ENCODE peak calls at places on chromosomes 5 and 9, in eight cellular contexts. One of them, this sample, is unnamed.
A peak's percentile ranks its signal among the peaks of the same experiment; 100 is the strongest.

GRCh38 chr5:59040007-59040803 is 457.3 kb downstream of the RAB3C start:
- DNase-seq in SW 1271: no peak
- DNase-seq in stimulated activated CD4-positive, alpha-beta T cell treated with anti-CD3 and anti-CD28 coated beads, Interleukin-1b, Interleukin-23, amount 100 ng/mL, for 4 hours: no peak
- DNase-seq in GM19239: no peak
- DNase-seq in NCI-H774: no peak
- DNase-seq in naive thymus-derived CD4-positive, alpha-beta T cell: no peak
- DNase-seq in PC-3: no peak
- DNase-seq in NCI-H1105 treated with DMSO at 0.1 percent for 48 hours: no peak
- DNase-seq in this sample: no peak

GRCh38 chr5:87120518-87121314 is 147.0 kb upstream of the RASA1 start:
- DNase-seq in SW 1271: peak; percentile 72
- DNase-seq in stimulated activated CD4-positive, alpha-beta T cell treated with anti-CD3 and anti-CD28 coated beads, Interleukin-1b, Interleukin-23, amount 100 ng/mL, for 4 hours: peak; percentile 18
- DNase-seq in GM19239: no peak
- DNase-seq in NCI-H774: no peak
- DNase-seq in naive thymus-derived CD4-positive, alpha-beta T cell: no peak
- DNase-seq in PC-3: peak; percentile 100
- DNase-seq in NCI-H1105 treated with DMSO at 0.1 percent for 48 hours: no peak
- DNase-seq in this sample: no peak

GRCh38 chr9:14103115-14103514 is 210.8 kb downstream of the NFIB start:
- DNase-seq in SW 1271: no peak
- DNase-seq in stimulated activated CD4-positive, alpha-beta T cell treated with anti-CD3 and anti-CD28 coated beads, Interleukin-1b, Interleukin-23, amount 100 ng/mL, for 4 hours: no peak
- DNase-seq in GM19239: no peak
- DNase-seq in NCI-H774: no peak
- DNase-seq in naive thymus-derived CD4-positive, alpha-beta T cell: no peak
- DNase-seq in PC-3: no peak
- DNase-seq in NCI-H1105 treated with DMSO at 0.1 percent for 48 hours: no peak
- DNase-seq in this sample: no peak

GRCh38 chr5:125277494-125278154 is 531.2 kb upstream of the ZNF608 start:
- DNase-seq in SW 1271: no peak
- DNase-seq in stimulated activated CD4-positive, alpha-beta T cell treated with anti-CD3 and anti-CD28 coated beads, Interleukin-1b, Interleukin-23, amount 100 ng/mL, for 4 hours: no peak
- DNase-seq in GM19239: no peak
- DNase-seq in NCI-H774: no peak
- DNase-seq in naive thymus-derived CD4-positive, alpha-beta T cell: no peak
- DNase-seq in PC-3: peak; percentile 93
- DNase-seq in NCI-H1105 treated with DMSO at 0.1 percent for 48 hours: no peak
- DNase-seq in this sample: no peak

GRCh38 chr5:80990527-80990926 is 30.4 kb downstream of the RASGRF2 start:
- DNase-seq in SW 1271: no peak
- DNase-seq in stimulated activated CD4-positive, alpha-beta T cell treated with anti-CD3 and anti-CD28 coated beads, Interleukin-1b, Interleukin-23, amount 100 ng/mL, for 4 hours: no peak
- DNase-seq in GM19239: no peak
- DNase-seq in NCI-H774: no peak
- DNase-seq in naive thymus-derived CD4-positive, alpha-beta T cell: no peak
- DNase-seq in PC-3: peak; percentile 54
- DNase-seq in NCI-H1105 treated with DMSO at 0.1 percent for 48 hours: no peak
- DNase-seq in this sample: no peak

GRCh38 chr5:165143727-165144210 is 1638.3 kb downstream of the MAT2B start:
- DNase-seq in SW 1271: no peak
- DNase-seq in stimulated activated CD4-positive, alpha-beta T cell treated with anti-CD3 and anti-CD28 coated beads, Interleukin-1b, Interleukin-23, amount 100 ng/mL, for 4 hours: no peak
- DNase-seq in GM19239: no peak
- DNase-seq in NCI-H774: no peak
- DNase-seq in naive thymus-derived CD4-positive, alpha-beta T cell: no peak
- DNase-seq in PC-3: no peak
- DNase-seq in NCI-H1105 treated with DMSO at 0.1 percent for 48 hours: no peak
- DNase-seq in this sample: no peak

GRCh38 chr9:126376903-126377342 is 50.3 kb downstream of the MVB12B start:
- DNase-seq in SW 1271: no peak
- DNase-seq in stimulated activated CD4-positive, alpha-beta T cell treated with anti-CD3 and anti-CD28 coated beads, Interleukin-1b, Interleukin-23, amount 100 ng/mL, for 4 hours: no peak
- DNase-seq in GM19239: no peak
- DNase-seq in NCI-H774: no peak
- DNase-seq in naive thymus-derived CD4-positive, alpha-beta T cell: no peak
- DNase-seq in PC-3: no peak
- DNase-seq in NCI-H1105 treated with DMSO at 0.1 percent for 48 hours: no peak
- DNase-seq in this sample: no peak

GRCh38 chr5:161369032-161369431 is 177.5 kb downstream of the GABRB2 start:
- DNase-seq in SW 1271: no peak
- DNase-seq in stimulated activated CD4-positive, alpha-beta T cell treated with anti-CD3 and anti-CD28 coated beads, Interleukin-1b, Interleukin-23, amount 100 ng/mL, for 4 hours: no peak
- DNase-seq in GM19239: no peak
- DNase-seq in NCI-H774: no peak
- DNase-seq in naive thymus-derived CD4-positive, alpha-beta T cell: no peak
- DNase-seq in PC-3: no peak
- DNase-seq in NCI-H1105 treated with DMSO at 0.1 percent for 48 hours: no peak
- DNase-seq in this sample: no peak

GRCh38 chr5:158911693-158912363 is 187.9 kb downstream of the EBF1 start:
- DNase-seq in SW 1271: no peak
- DNase-seq in stimulated activated CD4-positive, alpha-beta T cell treated with anti-CD3 and anti-CD28 coated beads, Interleukin-1b, Interleukin-23, amount 100 ng/mL, for 4 hours: no peak
- DNase-seq in GM19239: no peak
- DNase-seq in NCI-H774: no peak
- DNase-seq in naive thymus-derived CD4-positive, alpha-beta T cell: no peak
- DNase-seq in PC-3: peak; percentile 55
- DNase-seq in NCI-H1105 treated with DMSO at 0.1 percent for 48 hours: no peak
- DNase-seq in this sample: no peak

GRCh38 chr5:154198611-154199230 is 8.2 kb downstream of the GALNT10 start:
- DNase-seq in SW 1271: no peak
- DNase-seq in stimulated activated CD4-positive, alpha-beta T cell treated with anti-CD3 and anti-CD28 coated beads, Interleukin-1b, Interleukin-23, amount 100 ng/mL, for 4 hours: no peak
- DNase-seq in GM19239: no peak
- DNase-seq in NCI-H774: peak; percentile 19
- DNase-seq in naive thymus-derived CD4-positive, alpha-beta T cell: no peak
- DNase-seq in PC-3: peak; percentile 84
- DNase-seq in NCI-H1105 treated with DMSO at 0.1 percent for 48 hours: no peak
- DNase-seq in this sample: no peak

GRCh38 chr5:159208508-159209437 is 580 bp downstream of the RNF145 start:
- DNase-seq in SW 1271: no peak
- DNase-seq in stimulated activated CD4-positive, alpha-beta T cell treated with anti-CD3 and anti-CD28 coated beads, Interleukin-1b, Interleukin-23, amount 100 ng/mL, for 4 hours: no peak
- DNase-seq in GM19239: no peak
- DNase-seq in NCI-H774: no peak
- DNase-seq in naive thymus-derived CD4-positive, alpha-beta T cell: no peak
- DNase-seq in PC-3: no peak
- DNase-seq in NCI-H1105 treated with DMSO at 0.1 percent for 48 hours: no peak
- DNase-seq in this sample: no peak

GRCh38 chr9:133453651-133454050 is 6.1 kb upstream of the CACFD1 start:
- DNase-seq in SW 1271: no peak
- DNase-seq in stimulated activated CD4-positive, alpha-beta T cell treated with anti-CD3 and anti-CD28 coated beads, Interleukin-1b, Interleukin-23, amount 100 ng/mL, for 4 hours: no peak
- DNase-seq in GM19239: no peak
- DNase-seq in NCI-H774: no peak
- DNase-seq in naive thymus-derived CD4-positive, alpha-beta T cell: no peak
- DNase-seq in PC-3: no peak
- DNase-seq in NCI-H1105 treated with DMSO at 0.1 percent for 48 hours: no peak
- DNase-seq in this sample: no peak

GRCh38 chr5:176624142-176624541 is 6.2 kb downstream of the SNCB start:
- DNase-seq in SW 1271: no peak
- DNase-seq in stimulated activated CD4-positive, alpha-beta T cell treated with anti-CD3 and anti-CD28 coated beads, Interleukin-1b, Interleukin-23, amount 100 ng/mL, for 4 hours: no peak
- DNase-seq in GM19239: no peak
- DNase-seq in NCI-H774: no peak
- DNase-seq in naive thymus-derived CD4-positive, alpha-beta T cell: no peak
- DNase-seq in PC-3: no peak
- DNase-seq in NCI-H1105 treated with DMSO at 0.1 percent for 48 hours: no peak
- DNase-seq in this sample: no peak

GRCh38 chr9:18910435-18910834 is 122.6 kb downstream of the SAXO1 start:
- DNase-seq in SW 1271: no peak
- DNase-seq in stimulated activated CD4-positive, alpha-beta T cell treated with anti-CD3 and anti-CD28 coated beads, Interleukin-1b, Interleukin-23, amount 100 ng/mL, for 4 hours: no peak
- DNase-seq in GM19239: no peak
- DNase-seq in NCI-H774: no peak
- DNase-seq in naive thymus-derived CD4-positive, alpha-beta T cell: no peak
- DNase-seq in PC-3: no peak
- DNase-seq in NCI-H1105 treated with DMSO at 0.1 percent for 48 hours: no peak
- DNase-seq in this sample: no peak

GRCh38 chr9:113583511-113584470 is 120.3 kb downstream of the RGS3 start:
- DNase-seq in SW 1271: no peak
- DNase-seq in stimulated activated CD4-positive, alpha-beta T cell treated with anti-CD3 and anti-CD28 coated beads, Interleukin-1b, Interleukin-23, amount 100 ng/mL, for 4 hours: no peak
- DNase-seq in GM19239: no peak
- DNase-seq in NCI-H774: no peak
- DNase-seq in naive thymus-derived CD4-positive, alpha-beta T cell: no peak
- DNase-seq in PC-3: no peak
- DNase-seq in NCI-H1105 treated with DMSO at 0.1 percent for 48 hours: no peak
- DNase-seq in this sample: no peak

GRCh38 chr5:75622564-75622963 is 11.3 kb downstream of the ANKDD1B start:
- DNase-seq in SW 1271: no peak
- DNase-seq in stimulated activated CD4-positive, alpha-beta T cell treated with anti-CD3 and anti-CD28 coated beads, Interleukin-1b, Interleukin-23, amount 100 ng/mL, for 4 hours: no peak
- DNase-seq in GM19239: no peak
- DNase-seq in NCI-H774: no peak
- DNase-seq in naive thymus-derived CD4-positive, alpha-beta T cell: no peak
- DNase-seq in PC-3: peak; percentile 96
- DNase-seq in NCI-H1105 treated with DMSO at 0.1 percent for 48 hours: no peak
- DNase-seq in this sample: no peak

GRCh38 chr5:113068559-113068958 is 92.0 kb downstream of the DCP2 start:
- DNase-seq in SW 1271: no peak
- DNase-seq in stimulated activated CD4-positive, alpha-beta T cell treated with anti-CD3 and anti-CD28 coated beads, Interleukin-1b, Interleukin-23, amount 100 ng/mL, for 4 hours: no peak
- DNase-seq in GM19239: no peak
- DNase-seq in NCI-H774: no peak
- DNase-seq in naive thymus-derived CD4-positive, alpha-beta T cell: no peak
- DNase-seq in PC-3: no peak
- DNase-seq in NCI-H1105 treated with DMSO at 0.1 percent for 48 hours: no peak
- DNase-seq in this sample: no peak

GRCh38 chr9:130243015-130243881 is 22.3 kb upstream of the HMCN2 start:
- DNase-seq in SW 1271: no peak
- DNase-seq in stimulated activated CD4-positive, alpha-beta T cell treated with anti-CD3 and anti-CD28 coated beads, Interleukin-1b, Interleukin-23, amount 100 ng/mL, for 4 hours: peak; percentile 80
- DNase-seq in GM19239: peak; percentile 79
- DNase-seq in NCI-H774: peak; percentile 72
- DNase-seq in naive thymus-derived CD4-positive, alpha-beta T cell: peak; percentile 42
- DNase-seq in PC-3: peak; percentile 65
- DNase-seq in NCI-H1105 treated with DMSO at 0.1 percent for 48 hours: peak; percentile 62
- DNase-seq in this sample: peak; percentile 84

GRCh38 chr9:116318463-116319271 is 165.1 kb downstream of the PAPPA start:
- DNase-seq in SW 1271: no peak
- DNase-seq in stimulated activated CD4-positive, alpha-beta T cell treated with anti-CD3 and anti-CD28 coated beads, Interleukin-1b, Interleukin-23, amount 100 ng/mL, for 4 hours: no peak
- DNase-seq in GM19239: no peak
- DNase-seq in NCI-H774: no peak
- DNase-seq in naive thymus-derived CD4-positive, alpha-beta T cell: no peak
- DNase-seq in PC-3: no peak
- DNase-seq in NCI-H1105 treated with DMSO at 0.1 percent for 48 hours: no peak
- DNase-seq in this sample: no peak

GRCh38 chr5:107951322-107951721 is 280.6 kb upstream of the EFNA5 start:
- DNase-seq in SW 1271: no peak
- DNase-seq in stimulated activated CD4-positive, alpha-beta T cell treated with anti-CD3 and anti-CD28 coated beads, Interleukin-1b, Interleukin-23, amount 100 ng/mL, for 4 hours: no peak
- DNase-seq in GM19239: no peak
- DNase-seq in NCI-H774: no peak
- DNase-seq in naive thymus-derived CD4-positive, alpha-beta T cell: no peak
- DNase-seq in PC-3: no peak
- DNase-seq in NCI-H1105 treated with DMSO at 0.1 percent for 48 hours: no peak
- DNase-seq in this sample: no peak

GRCh38 chr9:134827559-134827958 is 53.1 kb upstream of the FCN2 start:
- DNase-seq in SW 1271: no peak
- DNase-seq in stimulated activated CD4-positive, alpha-beta T cell treated with anti-CD3 and anti-CD28 coated beads, Interleukin-1b, Interleukin-23, amount 100 ng/mL, for 4 hours: no peak
- DNase-seq in GM19239: no peak
- DNase-seq in NCI-H774: no peak
- DNase-seq in naive thymus-derived CD4-positive, alpha-beta T cell: no peak
- DNase-seq in PC-3: no peak
- DNase-seq in NCI-H1105 treated with DMSO at 0.1 percent for 48 hours: no peak
- DNase-seq in this sample: no peak